ENCODE peak calls at places on chromosomes 6 and 20, in eight cellular contexts. U is left cardiac atrium, F is AG04450, T is EH, J is SJSA1, X is left colon, K is Daoy, P is brain microvascular endothelial cell. L is an unnamed sample.
A peak's percentile ranks its signal among the peaks of the same experiment; 100 is the strongest.

GRCh38 chr20:47127986-47128385 is 228.5 kb downstream of the ZMYND8 start:
- DNase-seq in U (no peak), F (no peak), T (no peak), J (no peak), X (no peak), K (no peak), P (no peak), L (no peak)

GRCh38 chr6:30682181-30683117 is 4.0 kb downstream of the PPP1R18 start:
- DNase-seq in U (peak; percentile 90), F (no peak), T (peak; percentile 95), J (peak; percentile 96), X (peak; percentile 81), K (peak; percentile 94), P (peak; percentile 88), L (peak; percentile 86)

GRCh38 chr6:162099685-162100084 is 627.9 kb downstream of the PRKN start:
- DNase-seq in U (peak; percentile 59), F (peak; percentile 24), T (no peak), J (no peak), X (no peak), K (peak; percentile 37), P (peak; percentile 89), L (no peak)

GRCh38 chr6:3660473-3660872 is 91.0 kb downstream of the PXDC1 start:
- DNase-seq in U (no peak), F (no peak), T (no peak), J (no peak), X (no peak), K (no peak), P (no peak), L (no peak)

GRCh38 chr20:60750909-60751308 is 501.2 kb upstream of the CDH4 start:
- DNase-seq in U (no peak), F (no peak), T (no peak), J (no peak), X (no peak), K (no peak), P (no peak), L (no peak)

GRCh38 chr20:32278199-32278643 is 770 bp downstream of the KIF3B start:
- DNase-seq in U (no peak), F (no peak), T (peak; percentile 16), J (no peak), X (no peak), K (no peak), P (peak; percentile 3), L (no peak)

GRCh38 chr6:104711371-104711770 is 148.3 kb downstream of the HACE1 start:
- DNase-seq in U (no peak), F (no peak), T (peak; percentile 82), J (peak; percentile 14), X (no peak), K (peak; percentile 44), P (peak; percentile 52), L (no peak)

GRCh38 chr6:90131614-90132423 is 164.8 kb downstream of the BACH2 start:
- DNase-seq in U (peak; percentile 58), F (peak; percentile 59), T (peak; percentile 72), J (peak; percentile 90), X (peak; percentile 5), K (peak; percentile 54), P (no peak), L (peak; percentile 64)

GRCh38 chr20:35870541-35871307 is 83.6 kb downstream of the SCAND1 start:
- DNase-seq in U (no peak), F (no peak), T (peak; percentile 67), J (no peak), X (no peak), K (no peak), P (peak; percentile 14), L (no peak)

GRCh38 chr6:152316024-152316423 is 321.1 kb downstream of the SYNE1 start:
- DNase-seq in U (peak; percentile 67), F (peak; percentile 36), T (peak; percentile 90), J (no peak), X (no peak), K (peak; percentile 17), P (peak; percentile 89), L (peak; percentile 53)

GRCh38 chr20:49475979-49476378 is 6.5 kb downstream of the KCNB1 start:
- DNase-seq in U (no peak), F (no peak), T (no peak), J (no peak), X (no peak), K (peak; percentile 29), P (no peak), L (no peak)

GRCh38 chr20:20373046-20373706 is 5.3 kb downstream of the INSM1 start:
- DNase-seq in U (no peak), F (no peak), T (peak; percentile 72), J (no peak), X (no peak), K (peak; percentile 56), P (no peak), L (no peak)

GRCh38 chr6:133632206-133632605 is 256.7 kb upstream of the TCF21 start:
- DNase-seq in U (no peak), F (no peak), T (peak; percentile 51), J (peak; percentile 55), X (no peak), K (peak; percentile 72), P (peak; percentile 62), L (no peak)